ENCODE peak calls at places on chromosome 21, in nine cellular contexts. W is GM12865, V is astrocyte of the cerebellum, S is A549, Z is astrocyte of the spinal cord, C is tibial nerve, P is progenitor cell of endocrine pancreas, R is activated B cell treated with CpG ODN at 0.5 μM for 24 hours, H is WTC11. J is an unnamed sample.

GRCh38 chr21:42614391-42614790 is 39.0 kb upstream of the PDE9A start:
- DNase-seq in W (no peak), V (no peak), S (no peak), Z (no peak), C (no peak), P (no peak), R (no peak), H (no peak), J (no peak)

GRCh38 chr21:41359289-41359688 is 2.5 kb upstream of the MX2 start:
- DNase-seq in W (no peak), V (no peak), S (no peak), Z (no peak), C (no peak), P (no peak), R (no peak), H (peak; percentile 58), J (no peak)

GRCh38 chr21:37530901-37531351 is 164.4 kb downstream of the DYRK1A start:
- DNase-seq in W (no peak), V (no peak), S (no peak), Z (no peak), C (no peak), P (no peak), R (no peak), H (no peak), J (no peak)

GRCh38 chr21:26177187-26177586 is 6.6 kb upstream of the APP start:
- DNase-seq in W (no peak), V (no peak), S (no peak), Z (peak; percentile 53), C (no peak), P (no peak), R (no peak), H (no peak), J (no peak)

GRCh38 chr21:41564871-41565281 is 56.9 kb upstream of the TMPRSS2 start:
- DNase-seq in W (peak; percentile 12), V (no peak), S (no peak), Z (peak; percentile 7), C (no peak), P (no peak), R (no peak), H (no peak), J (no peak)

GRCh38 chr21:35319684-35320083 is 270.6 kb upstream of the RUNX1 start:
- DNase-seq in W (no peak), V (no peak), S (no peak), Z (no peak), C (no peak), P (no peak), R (no peak), H (no peak), J (no peak)

GRCh38 chr21:26982767-26983166 is 15.9 kb upstream of the ADAMTS5 start:
- DNase-seq in W (no peak), V (no peak), S (no peak), Z (peak; percentile 53), C (no peak), P (no peak), R (no peak), H (no peak), J (no peak)

GRCh38 chr21:41247976-41248545 is 68.5 kb upstream of the FAM3B start:
- DNase-seq in W (no peak), V (no peak), S (no peak), Z (no peak), C (no peak), P (no peak), R (no peak), H (no peak), J (no peak)

GRCh38 chr21:18153063-18153462 is 91.6 kb upstream of the CHODL start:
- DNase-seq in W (no peak), V (no peak), S (no peak), Z (no peak), C (no peak), P (no peak), R (no peak), H (no peak), J (no peak)

GRCh38 chr21:34881421-34881820 is 167.7 kb downstream of the RUNX1 start:
- DNase-seq in W (no peak), V (no peak), S (no peak), Z (peak; percentile 84), C (no peak), P (no peak), R (no peak), H (no peak), J (no peak)

GRCh38 chr21:31509108-31510017 is 150.1 kb upstream of the SOD1 start:
- DNase-seq in W (peak; percentile 58), V (no peak), S (peak; percentile 44), Z (peak; percentile 53), C (no peak), P (no peak), R (no peak), H (peak; percentile 82), J (no peak)
- TF ChIP-seq CTCF in W (peak; percentile 9), V (peak; percentile 17), S (peak; percentile 7), Z (peak; percentile 43), C (no peak), P (peak; percentile 26), R (no peak), H (peak; percentile 42), J (no peak)

DNA sequence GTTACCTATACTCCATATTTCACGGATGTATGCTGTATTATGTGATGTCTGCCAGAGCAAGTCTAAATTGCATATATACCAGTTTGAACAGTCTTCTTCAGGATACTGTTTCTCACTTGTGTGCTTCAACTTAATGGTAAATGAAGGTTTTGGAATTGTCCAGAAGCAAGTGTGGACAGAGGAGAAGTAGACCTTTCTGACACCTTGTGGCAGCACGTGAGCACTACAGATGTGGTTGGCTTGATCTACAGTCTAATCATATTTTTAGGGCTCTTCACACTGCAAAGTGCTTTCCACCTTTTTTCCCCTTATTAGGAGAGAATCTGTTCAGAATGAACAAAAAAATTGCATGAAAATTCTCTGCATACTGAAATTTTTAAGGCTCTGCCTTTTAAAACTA is 10.9 kb downstream of the MORC3 start:
- DNase-seq in W (peak; percentile 74), V (no peak), S (peak; percentile 18), Z (peak; percentile 49), C (peak; percentile 44), P (no peak), R (no peak), H (peak; percentile 45), J (no peak)
- TF ChIP-seq CTCF in W (peak; percentile 74), V (peak; percentile 78), S (peak; percentile 46), Z (peak; percentile 72), C (peak; percentile 60), P (peak; percentile 73), R (peak; percentile 67), H (peak; percentile 60), J (no peak)

GRCh38 chr21:32412162-32412997 is at the start of gene EVA1C:
- DNase-seq in W (no peak), V (no peak), S (peak; percentile 51), Z (peak; percentile 19), C (peak; percentile 49), P (peak; percentile 16), R (peak; percentile 17), H (peak; percentile 60), J (no peak)
- TF ChIP-seq CTCF in W (no peak), V (no peak), S (no peak), Z (no peak), C (peak; percentile 83), P (no peak), R (no peak), H (no peak), J (no peak)

GRCh38 chr21:28781602-28782274 is 210.9 kb downstream of the LTN1 start:
- DNase-seq in W (peak; percentile 13), V (no peak), S (no peak), Z (no peak), C (no peak), P (no peak), R (no peak), H (no peak), J (no peak)
- TF ChIP-seq CTCF in W (peak; percentile 41), V (peak; percentile 67), S (no peak), Z (peak; percentile 60), C (no peak), P (peak; percentile 43), R (no peak), H (no peak), J (no peak)

GRCh38 chr21:38959686-38960049 is 153.9 kb downstream of the ETS2 start:
- DNase-seq in W (no peak), V (no peak), S (no peak), Z (no peak), C (no peak), P (no peak), R (no peak), H (no peak), J (no peak)
- TF ChIP-seq CTCF in W (no peak), V (no peak), S (no peak), Z (no peak), C (no peak), P (no peak), R (no peak), H (no peak), J (no peak)

GRCh38 chr21:14303731-14304488 is 79.0 kb downstream of the HSPA13 start:
- DNase-seq in W (no peak), V (no peak), S (no peak), Z (no peak), C (no peak), P (no peak), R (no peak), H (no peak), J (no peak)

GRCh38 chr21:14308234-14308633 is 74.7 kb downstream of the HSPA13 start:
- DNase-seq in W (no peak), V (no peak), S (no peak), Z (no peak), C (no peak), P (no peak), R (no peak), H (no peak), J (no peak)

GRCh38 chr21:14306143-14306907 is 76.6 kb downstream of the HSPA13 start:
- DNase-seq in W (peak; percentile 8), V (no peak), S (no peak), Z (no peak), C (no peak), P (no peak), R (no peak), H (no peak), J (no peak)
- TF ChIP-seq CTCF in W (no peak), V (no peak), S (peak; percentile 31), Z (no peak), C (no peak), P (no peak), R (no peak), H (no peak), J (no peak)

GRCh38 chr21:45358711-45359310 is 46.2 kb upstream of the COL18A1 start:
- DNase-seq in W (no peak), V (no peak), S (no peak), Z (no peak), C (no peak), P (no peak), R (no peak), H (no peak), J (no peak)
- TF ChIP-seq CTCF in W (no peak), V (no peak), S (no peak), Z (no peak), C (no peak), P (no peak), R (no peak), H (no peak), J (no peak)